ENCODE peak calls at places on chromosomes 5 and 9, in nine cellular contexts. One of them, this sample, is unnamed.

GRCh38 chr9:110626109-110626829 is 42.3 kb upstream of the MUSK start:
- DNase-seq in mesothelial cell of epicardium: no peak
- DNase-seq in hepatocyte: no peak
- DNase-seq in heart right ventricle: no peak
- DNase-seq in BE2C: no peak
- DNase-seq in HFFc6: peak
- DNase-seq in neural progenitor cell: no peak
- DNase-seq in tibial nerve: no peak
- DNase-seq in dorsolateral prefrontal cortex: no peak
- DNase-seq in this sample: no peak

GRCh38 chr9:125888220-125888619 is 141.0 kb downstream of the PBX3 start:
- DNase-seq in BE2C: no peak
- DNase-seq in hepatocyte: no peak
- DNase-seq in mesothelial cell of epicardium: no peak
- DNase-seq in tibial nerve: no peak
- DNase-seq in dorsolateral prefrontal cortex: no peak
- DNase-seq in heart right ventricle: no peak
- DNase-seq in neural progenitor cell: peak
- DNase-seq in HFFc6: no peak
- DNase-seq in this sample: no peak

GRCh38 chr5:160959804-160960203 is 107.8 kb upstream of the ATP10B start:
- DNase-seq in mesothelial cell of epicardium: no peak
- DNase-seq in BE2C: no peak
- DNase-seq in dorsolateral prefrontal cortex: no peak
- DNase-seq in tibial nerve: no peak
- DNase-seq in hepatocyte: peak
- DNase-seq in HFFc6: no peak
- DNase-seq in neural progenitor cell: no peak
- DNase-seq in heart right ventricle: no peak
- DNase-seq in this sample: peak

GRCh38 chr5:114097570-114097969 is 264.3 kb upstream of the KCNN2 start:
- DNase-seq in dorsolateral prefrontal cortex: no peak
- DNase-seq in BE2C: no peak
- DNase-seq in neural progenitor cell: no peak
- DNase-seq in tibial nerve: no peak
- DNase-seq in heart right ventricle: no peak
- DNase-seq in hepatocyte: no peak
- DNase-seq in HFFc6: no peak
- DNase-seq in mesothelial cell of epicardium: no peak
- DNase-seq in this sample: no peak

GRCh38 chr5:11719888-11720481 is 184.3 kb downstream of the CTNND2 start:
- DNase-seq in hepatocyte: peak
- DNase-seq in HFFc6: no peak
- DNase-seq in neural progenitor cell: peak
- DNase-seq in mesothelial cell of epicardium: no peak
- DNase-seq in dorsolateral prefrontal cortex: no peak
- DNase-seq in tibial nerve: peak
- DNase-seq in BE2C: peak
- DNase-seq in heart right ventricle: peak
- DNase-seq in this sample: no peak

GRCh38 chr5:75566710-75567309 is 44.4 kb upstream of the ANKDD1B start:
- DNase-seq in tibial nerve: no peak
- DNase-seq in HFFc6: peak
- DNase-seq in dorsolateral prefrontal cortex: no peak
- DNase-seq in neural progenitor cell: no peak
- DNase-seq in BE2C: no peak
- DNase-seq in mesothelial cell of epicardium: no peak
- DNase-seq in heart right ventricle: peak
- DNase-seq in hepatocyte: peak
- DNase-seq in this sample: no peak

GRCh38 chr5:64864171-64864570 is 95.4 kb downstream of the CWC27 start:
- DNase-seq in heart right ventricle: no peak
- DNase-seq in BE2C: no peak
- DNase-seq in tibial nerve: no peak
- DNase-seq in neural progenitor cell: no peak
- DNase-seq in mesothelial cell of epicardium: no peak
- DNase-seq in hepatocyte: no peak
- DNase-seq in HFFc6: no peak
- DNase-seq in dorsolateral prefrontal cortex: no peak
- DNase-seq in this sample: no peak

GRCh38 chr5:109743770-109744212 is 54.1 kb downstream of the MAN2A1 start:
- DNase-seq in tibial nerve: no peak
- DNase-seq in neural progenitor cell: peak
- DNase-seq in dorsolateral prefrontal cortex: no peak
- DNase-seq in HFFc6: peak
- DNase-seq in BE2C: no peak
- DNase-seq in mesothelial cell of epicardium: no peak
- DNase-seq in hepatocyte: peak
- DNase-seq in heart right ventricle: no peak
- DNase-seq in this sample: no peak

GRCh38 chr5:176369934-176370711 is 4.8 kb downstream of the ARL10 start:
- DNase-seq in HFFc6: no peak
- DNase-seq in heart right ventricle: no peak
- DNase-seq in hepatocyte: no peak
- DNase-seq in neural progenitor cell: no peak
- DNase-seq in BE2C: no peak
- DNase-seq in mesothelial cell of epicardium: no peak
- DNase-seq in tibial nerve: no peak
- DNase-seq in dorsolateral prefrontal cortex: no peak
- DNase-seq in this sample: no peak

GRCh38 chr5:99320461-99320860 is 391.7 kb upstream of the CHD1 start:
- DNase-seq in neural progenitor cell: peak
- DNase-seq in tibial nerve: no peak
- DNase-seq in heart right ventricle: no peak
- DNase-seq in BE2C: peak
- DNase-seq in HFFc6: no peak
- DNase-seq in hepatocyte: peak
- DNase-seq in mesothelial cell of epicardium: no peak
- DNase-seq in dorsolateral prefrontal cortex: no peak
- DNase-seq in this sample: no peak
- TF ChIP-seq CTCF in neural progenitor cell: peak
- TF ChIP-seq CTCF in tibial nerve: no peak
- TF ChIP-seq CTCF in heart right ventricle: no peak
- TF ChIP-seq CTCF in BE2C: no peak
- TF ChIP-seq CTCF in HFFc6: no peak
- TF ChIP-seq CTCF in hepatocyte: no peak
- TF ChIP-seq CTCF in mesothelial cell of epicardium: no peak
- TF ChIP-seq CTCF in dorsolateral prefrontal cortex: no peak
- TF ChIP-seq CTCF in this sample: no peak

DNA sequence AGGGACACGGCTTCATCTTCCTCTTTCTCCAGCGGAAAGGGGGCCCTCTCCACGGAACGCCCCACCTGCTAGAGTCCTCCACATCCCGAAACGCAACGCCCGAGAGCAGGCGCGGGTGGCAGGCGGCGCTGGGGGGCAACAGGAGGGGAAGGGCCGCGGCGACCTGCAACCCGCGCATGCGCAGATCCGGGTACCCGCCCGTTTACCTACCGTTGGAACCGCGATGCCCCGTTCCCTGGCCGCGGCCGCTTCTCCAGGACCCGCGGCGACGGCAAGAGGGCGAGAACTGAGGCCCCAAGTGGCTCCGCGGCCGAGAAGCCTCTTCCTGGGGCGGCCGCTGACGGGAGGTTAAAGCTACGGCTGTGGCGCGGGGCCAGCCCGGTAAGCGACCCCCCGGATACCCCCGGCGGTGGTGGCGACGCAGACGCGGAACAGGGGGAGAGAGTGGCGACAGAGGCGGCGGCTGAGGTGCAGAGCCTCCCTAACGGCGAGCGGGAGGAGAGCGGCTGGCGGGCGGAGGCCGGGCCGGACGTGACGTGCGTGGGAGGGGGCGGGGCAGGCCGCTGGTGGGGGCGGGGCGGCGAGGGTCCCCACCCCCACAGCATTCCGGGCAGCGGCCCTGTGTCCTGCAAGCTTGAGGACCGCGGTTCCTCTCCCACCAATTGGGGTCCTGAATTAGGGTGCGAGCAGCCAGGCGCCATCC is at the start of gene FAM13B:
- DNase-seq in mesothelial cell of epicardium: peak
- DNase-seq in dorsolateral prefrontal cortex: peak
- DNase-seq in tibial nerve: peak
- DNase-seq in neural progenitor cell: peak
- DNase-seq in BE2C: peak
- DNase-seq in hepatocyte: peak
- DNase-seq in heart right ventricle: peak
- DNase-seq in HFFc6: peak
- DNase-seq in this sample: peak
- TF ChIP-seq CTCF in mesothelial cell of epicardium: no peak
- TF ChIP-seq CTCF in dorsolateral prefrontal cortex: no peak
- TF ChIP-seq CTCF in tibial nerve: no peak
- TF ChIP-seq CTCF in neural progenitor cell: no peak
- TF ChIP-seq CTCF in BE2C: no peak
- TF ChIP-seq CTCF in hepatocyte: no peak
- TF ChIP-seq CTCF in heart right ventricle: no peak
- TF ChIP-seq CTCF in HFFc6: no peak
- TF ChIP-seq CTCF in this sample: no peak

DNA sequence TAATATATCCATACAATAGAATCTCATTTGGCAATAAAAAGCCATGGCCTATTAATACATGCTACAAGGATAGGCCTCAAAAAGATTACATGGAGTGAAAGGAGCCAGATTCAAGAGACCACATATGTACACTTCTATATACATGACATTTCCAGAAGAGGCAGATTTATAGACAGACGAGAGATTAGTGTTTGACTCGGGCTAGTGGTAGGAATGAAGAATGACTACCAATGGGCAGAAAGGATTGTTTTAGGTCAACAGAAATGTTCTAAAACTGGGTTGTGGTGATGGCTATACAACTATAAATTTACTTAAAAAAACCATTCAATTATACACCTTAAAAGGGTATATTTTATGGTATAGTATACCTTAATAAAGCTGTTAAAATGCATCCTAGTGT is 41.9 kb downstream of the SETX start:
- DNase-seq in HFFc6: no peak
- DNase-seq in neural progenitor cell: no peak
- DNase-seq in heart right ventricle: no peak
- DNase-seq in tibial nerve: no peak
- DNase-seq in dorsolateral prefrontal cortex: no peak
- DNase-seq in BE2C: no peak
- DNase-seq in hepatocyte: no peak
- DNase-seq in mesothelial cell of epicardium: no peak
- DNase-seq in this sample: no peak
- TF ChIP-seq CTCF in HFFc6: peak
- TF ChIP-seq CTCF in neural progenitor cell: peak
- TF ChIP-seq CTCF in heart right ventricle: no peak
- TF ChIP-seq CTCF in tibial nerve: no peak
- TF ChIP-seq CTCF in dorsolateral prefrontal cortex: no peak
- TF ChIP-seq CTCF in BE2C: peak
- TF ChIP-seq CTCF in hepatocyte: peak
- TF ChIP-seq CTCF in mesothelial cell of epicardium: peak
- TF ChIP-seq CTCF in this sample: no peak

DNA sequence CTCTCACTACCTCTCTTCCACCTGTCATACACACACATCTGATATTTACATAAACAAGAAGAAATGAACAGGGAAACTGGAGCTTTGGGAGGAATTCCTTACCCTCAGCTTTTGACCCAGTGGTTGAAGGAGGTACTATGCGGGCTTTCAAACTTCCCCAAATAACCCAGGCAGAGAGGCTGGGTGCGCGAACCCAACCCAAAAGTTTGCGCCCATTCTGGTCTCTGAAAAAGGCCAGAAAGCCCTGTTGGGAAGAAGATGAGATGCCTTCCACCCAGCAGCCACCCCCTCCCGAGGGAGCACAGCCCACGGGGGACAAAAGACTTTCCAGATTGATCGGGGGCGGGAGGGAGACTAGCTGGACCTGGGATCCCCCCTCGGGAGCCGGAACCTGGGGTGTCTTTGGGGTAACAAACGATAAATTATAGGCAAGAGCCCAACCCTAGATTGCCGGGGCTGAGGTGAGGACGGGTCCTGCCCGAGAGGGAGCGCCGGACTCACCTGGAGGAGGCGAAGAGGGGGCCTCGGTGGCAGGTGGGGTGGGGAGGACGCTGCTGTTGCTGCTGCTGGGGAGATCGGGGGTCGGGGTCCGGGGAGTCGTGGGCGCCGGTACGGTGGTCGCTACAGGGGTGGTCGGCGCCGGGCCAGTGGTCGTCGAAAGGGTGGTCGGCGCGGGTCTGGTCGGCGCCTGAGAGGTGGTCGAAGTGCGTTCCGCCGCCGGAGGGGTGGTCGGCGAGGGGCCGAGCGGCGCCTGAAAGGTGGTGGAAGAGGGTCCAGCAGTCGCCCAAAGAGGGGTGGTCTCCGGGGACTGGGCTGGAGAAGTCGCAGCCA is 798 bp downstream of the MEGF9 start:
- DNase-seq in neural progenitor cell: peak
- DNase-seq in BE2C: peak
- DNase-seq in heart right ventricle: no peak
- DNase-seq in hepatocyte: no peak
- DNase-seq in tibial nerve: no peak
- DNase-seq in mesothelial cell of epicardium: no peak
- DNase-seq in HFFc6: no peak
- DNase-seq in dorsolateral prefrontal cortex: no peak
- DNase-seq in this sample: peak
- TF ChIP-seq CTCF in neural progenitor cell: no peak
- TF ChIP-seq CTCF in BE2C: no peak
- TF ChIP-seq CTCF in heart right ventricle: peak
- TF ChIP-seq CTCF in hepatocyte: no peak
- TF ChIP-seq CTCF in tibial nerve: no peak
- TF ChIP-seq CTCF in mesothelial cell of epicardium: no peak
- TF ChIP-seq CTCF in HFFc6: peak
- TF ChIP-seq CTCF in dorsolateral prefrontal cortex: no peak
- TF ChIP-seq CTCF in this sample: no peak

GRCh38 chr5:83595217-83595616 is 123.7 kb downstream of the VCAN start:
- DNase-seq in dorsolateral prefrontal cortex: no peak
- DNase-seq in mesothelial cell of epicardium: no peak
- DNase-seq in BE2C: no peak
- DNase-seq in neural progenitor cell: no peak
- DNase-seq in HFFc6: no peak
- DNase-seq in hepatocyte: no peak
- DNase-seq in heart right ventricle: no peak
- DNase-seq in tibial nerve: no peak
- DNase-seq in this sample: no peak
- TF ChIP-seq CTCF in dorsolateral prefrontal cortex: no peak
- TF ChIP-seq CTCF in mesothelial cell of epicardium: no peak
- TF ChIP-seq CTCF in BE2C: peak
- TF ChIP-seq CTCF in neural progenitor cell: peak
- TF ChIP-seq CTCF in HFFc6: peak
- TF ChIP-seq CTCF in hepatocyte: no peak
- TF ChIP-seq CTCF in heart right ventricle: no peak
- TF ChIP-seq CTCF in tibial nerve: no peak
- TF ChIP-seq CTCF in this sample: no peak

DNA sequence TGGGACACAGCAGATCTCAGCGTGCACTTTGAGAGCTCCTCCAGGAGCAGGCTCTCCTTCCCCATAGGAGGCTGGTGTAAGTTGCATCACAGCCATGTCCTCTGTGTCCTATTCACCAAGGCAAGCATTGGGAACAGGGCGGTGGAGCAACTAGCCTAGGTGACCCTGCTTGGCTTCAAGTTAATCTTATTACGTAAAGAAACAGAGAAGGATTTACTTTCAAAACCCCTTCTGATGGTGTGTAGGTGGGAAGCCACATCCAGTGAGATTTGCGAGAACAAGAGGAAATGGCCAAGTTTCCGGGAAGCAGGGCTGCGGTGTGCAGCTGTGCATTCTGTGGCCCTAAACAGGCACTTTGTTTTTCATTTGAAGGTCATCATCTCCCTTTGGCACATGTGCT is 80.2 kb downstream of the TRIO start:
- DNase-seq in tibial nerve: no peak
- DNase-seq in BE2C: no peak
- DNase-seq in mesothelial cell of epicardium: no peak
- DNase-seq in dorsolateral prefrontal cortex: no peak
- DNase-seq in hepatocyte: no peak
- DNase-seq in HFFc6: no peak
- DNase-seq in neural progenitor cell: no peak
- DNase-seq in heart right ventricle: no peak
- DNase-seq in this sample: no peak
- TF ChIP-seq CTCF in tibial nerve: no peak
- TF ChIP-seq CTCF in BE2C: no peak
- TF ChIP-seq CTCF in mesothelial cell of epicardium: no peak
- TF ChIP-seq CTCF in dorsolateral prefrontal cortex: no peak
- TF ChIP-seq CTCF in hepatocyte: no peak
- TF ChIP-seq CTCF in HFFc6: no peak
- TF ChIP-seq CTCF in neural progenitor cell: no peak
- TF ChIP-seq CTCF in heart right ventricle: no peak
- TF ChIP-seq CTCF in this sample: no peak

GRCh38 chr5:167970002-167970401 is 321.4 kb upstream of the WWC1 start:
- DNase-seq in heart right ventricle: no peak
- DNase-seq in neural progenitor cell: no peak
- DNase-seq in BE2C: no peak
- DNase-seq in HFFc6: peak
- DNase-seq in tibial nerve: no peak
- DNase-seq in mesothelial cell of epicardium: no peak
- DNase-seq in hepatocyte: no peak
- DNase-seq in dorsolateral prefrontal cortex: no peak
- DNase-seq in this sample: no peak
- TF ChIP-seq CTCF in heart right ventricle: no peak
- TF ChIP-seq CTCF in neural progenitor cell: no peak
- TF ChIP-seq CTCF in BE2C: no peak
- TF ChIP-seq CTCF in HFFc6: peak
- TF ChIP-seq CTCF in tibial nerve: no peak
- TF ChIP-seq CTCF in mesothelial cell of epicardium: no peak
- TF ChIP-seq CTCF in hepatocyte: no peak
- TF ChIP-seq CTCF in dorsolateral prefrontal cortex: no peak
- TF ChIP-seq CTCF in this sample: no peak

This sample was measured in lower leg skin.